ENCODE peak calls at places on chromosomes 4 and X, in five cellular contexts. One of them, this sample, is unnamed.

GRCh38 chrX:53357799-53358530 is 64.5 kb downstream of the SMC1A start:
- DNase-seq in PC-3: no peak
- DNase-seq in tibial artery: no peak
- DNase-seq in upper lobe of left lung: no peak
- DNase-seq in keratinocyte: no peak
- DNase-seq in this sample: no peak

GRCh38 chrX:34528081-34528480 is 129.0 kb downstream of the TMEM47 start:
- DNase-seq in tibial artery: no peak
- DNase-seq in keratinocyte: no peak
- DNase-seq in PC-3: no peak
- DNase-seq in upper lobe of left lung: no peak
- DNase-seq in this sample: no peak

GRCh38 chrX:145817299-145817665 is 347 bp upstream of the SLITRK2 start:
- DNase-seq in upper lobe of left lung: no peak
- DNase-seq in tibial artery: no peak
- DNase-seq in PC-3: no peak
- DNase-seq in keratinocyte: no peak
- DNase-seq in this sample: no peak

GRCh38 chrX:68648960-68649359 is 1.5 kb downstream of the STARD8 start:
- DNase-seq in keratinocyte: no peak
- DNase-seq in PC-3: peak
- DNase-seq in tibial artery: no peak
- DNase-seq in upper lobe of left lung: no peak
- DNase-seq in this sample: no peak

GRCh38 chr4:154399259-154399974 is 92.2 kb downstream of the DCHS2 start:
- DNase-seq in keratinocyte: no peak
- DNase-seq in PC-3: peak
- DNase-seq in tibial artery: no peak
- DNase-seq in upper lobe of left lung: no peak
- DNase-seq in this sample: no peak

GRCh38 chr4:18180892-18181291 is 159.3 kb upstream of the LCORL start:
- DNase-seq in PC-3: no peak
- DNase-seq in tibial artery: no peak
- DNase-seq in upper lobe of left lung: no peak
- DNase-seq in keratinocyte: no peak
- DNase-seq in this sample: no peak

GRCh38 chrX:10932842-10933440 is 178.2 kb upstream of the HCCS start:
- DNase-seq in tibial artery: no peak
- DNase-seq in keratinocyte: no peak
- DNase-seq in upper lobe of left lung: no peak
- DNase-seq in PC-3: peak
- DNase-seq in this sample: no peak

GRCh38 chr4:176435891-176436499 is 116.2 kb downstream of the SPCS3 start:
- DNase-seq in PC-3: no peak
- DNase-seq in upper lobe of left lung: no peak
- DNase-seq in tibial artery: no peak
- DNase-seq in keratinocyte: no peak
- DNase-seq in this sample: no peak

GRCh38 chr4:129345680-129346079 is 249.7 kb downstream of the C4orf33 start:
- DNase-seq in PC-3: no peak
- DNase-seq in tibial artery: no peak
- DNase-seq in upper lobe of left lung: no peak
- DNase-seq in keratinocyte: no peak
- DNase-seq in this sample: no peak

GRCh38 chr4:5905714-5906113 is 12.8 kb upstream of the CRMP1 start:
- DNase-seq in tibial artery: no peak
- DNase-seq in keratinocyte: no peak
- DNase-seq in PC-3: no peak
- DNase-seq in upper lobe of left lung: no peak
- DNase-seq in this sample: no peak

GRCh38 chr4:42458686-42459085 is 61.4 kb downstream of the SHISA3 start:
- DNase-seq in tibial artery: no peak
- DNase-seq in upper lobe of left lung: no peak
- DNase-seq in keratinocyte: no peak
- DNase-seq in PC-3: no peak
- DNase-seq in this sample: no peak

GRCh38 chr4:113602829-113603228 is 158.7 kb downstream of the CAMK2D start:
- DNase-seq in PC-3: no peak
- DNase-seq in upper lobe of left lung: no peak
- DNase-seq in keratinocyte: no peak
- DNase-seq in tibial artery: no peak
- DNase-seq in this sample: no peak

GRCh38 chrX:40174594-40175415 is 77.0 kb upstream of the BCOR start:
- DNase-seq in upper lobe of left lung: no peak
- DNase-seq in keratinocyte: no peak
- DNase-seq in tibial artery: no peak
- DNase-seq in PC-3: peak
- DNase-seq in this sample: no peak

GRCh38 chrX:54819201-54819600 is 11.7 kb downstream of the MAGED2 start:
- DNase-seq in tibial artery: no peak
- DNase-seq in upper lobe of left lung: no peak
- DNase-seq in PC-3: no peak
- DNase-seq in keratinocyte: no peak
- DNase-seq in this sample: no peak

GRCh38 chr4:86816463-86817107 is 32.6 kb downstream of the SLC10A6 start:
- DNase-seq in tibial artery: peak
- DNase-seq in PC-3: no peak
- DNase-seq in keratinocyte: no peak
- DNase-seq in upper lobe of left lung: no peak
- DNase-seq in this sample: no peak

GRCh38 chr4:185142563-185142910 is 529 bp upstream of the SLC25A4 start:
- DNase-seq in upper lobe of left lung: no peak
- DNase-seq in keratinocyte: no peak
- DNase-seq in tibial artery: no peak
- DNase-seq in PC-3: no peak
- DNase-seq in this sample: no peak

GRCh38 chr4:16114546-16114945 is 30.7 kb upstream of the PROM1 start:
- DNase-seq in tibial artery: no peak
- DNase-seq in keratinocyte: no peak
- DNase-seq in upper lobe of left lung: no peak
- DNase-seq in PC-3: no peak
- DNase-seq in this sample: no peak

GRCh38 chr4:36086387-36086786 is 157.9 kb downstream of the ARAP2 start:
- DNase-seq in upper lobe of left lung: no peak
- DNase-seq in keratinocyte: no peak
- DNase-seq in tibial artery: no peak
- DNase-seq in PC-3: no peak
- DNase-seq in this sample: no peak

GRCh38 chr4:36091997-36092396 is 152.3 kb downstream of the ARAP2 start:
- DNase-seq in keratinocyte: no peak
- DNase-seq in tibial artery: no peak
- DNase-seq in PC-3: no peak
- DNase-seq in upper lobe of left lung: no peak
- DNase-seq in this sample: no peak

GRCh38 chr4:36082817-36083216 is 161.5 kb downstream of the ARAP2 start:
- DNase-seq in tibial artery: no peak
- DNase-seq in PC-3: no peak
- DNase-seq in keratinocyte: no peak
- DNase-seq in upper lobe of left lung: no peak
- DNase-seq in this sample: no peak

GRCh38 chr4:36088542-36088941 is 155.8 kb downstream of the ARAP2 start:
- DNase-seq in upper lobe of left lung: no peak
- DNase-seq in PC-3: no peak
- DNase-seq in tibial artery: no peak
- DNase-seq in keratinocyte: no peak
- DNase-seq in this sample: no peak
- TF ChIP-seq CTCF in upper lobe of left lung: no peak
- TF ChIP-seq CTCF in PC-3: no peak
- TF ChIP-seq CTCF in tibial artery: no peak
- TF ChIP-seq CTCF in keratinocyte: no peak
- TF ChIP-seq CTCF in this sample: no peak

GRCh38 chr4:2587215-2587823 is 50.9 kb downstream of the FAM193A start:
- DNase-seq in PC-3: no peak
- DNase-seq in tibial artery: no peak
- DNase-seq in upper lobe of left lung: no peak
- DNase-seq in keratinocyte: no peak
- DNase-seq in this sample: no peak

GRCh38 chr4:2586502-2586901 is 50.1 kb downstream of the FAM193A start:
- DNase-seq in tibial artery: no peak
- DNase-seq in PC-3: no peak
- DNase-seq in upper lobe of left lung: no peak
- DNase-seq in keratinocyte: no peak
- DNase-seq in this sample: no peak

GRCh38 chr4:2583092-2583491 is 46.6 kb downstream of the FAM193A start:
- DNase-seq in tibial artery: no peak
- DNase-seq in keratinocyte: no peak
- DNase-seq in upper lobe of left lung: no peak
- DNase-seq in PC-3: no peak
- DNase-seq in this sample: no peak

GRCh38 chr4:2579910-2580309 is 43.5 kb downstream of the FAM193A start:
- DNase-seq in keratinocyte: no peak
- DNase-seq in tibial artery: no peak
- DNase-seq in upper lobe of left lung: no peak
- DNase-seq in PC-3: no peak
- DNase-seq in this sample: no peak

GRCh38 chr4:2583517-2583916 is 47.1 kb downstream of the FAM193A start:
- DNase-seq in keratinocyte: no peak
- DNase-seq in tibial artery: no peak
- DNase-seq in PC-3: peak
- DNase-seq in upper lobe of left lung: peak
- DNase-seq in this sample: no peak
- H3K27ac ChIP-seq in keratinocyte: no peak
- H3K27ac ChIP-seq in tibial artery: no peak
- H3K27ac ChIP-seq in PC-3: peak
- H3K27ac ChIP-seq in upper lobe of left lung: no peak
- H3K27ac ChIP-seq in this sample: no peak

DNA sequence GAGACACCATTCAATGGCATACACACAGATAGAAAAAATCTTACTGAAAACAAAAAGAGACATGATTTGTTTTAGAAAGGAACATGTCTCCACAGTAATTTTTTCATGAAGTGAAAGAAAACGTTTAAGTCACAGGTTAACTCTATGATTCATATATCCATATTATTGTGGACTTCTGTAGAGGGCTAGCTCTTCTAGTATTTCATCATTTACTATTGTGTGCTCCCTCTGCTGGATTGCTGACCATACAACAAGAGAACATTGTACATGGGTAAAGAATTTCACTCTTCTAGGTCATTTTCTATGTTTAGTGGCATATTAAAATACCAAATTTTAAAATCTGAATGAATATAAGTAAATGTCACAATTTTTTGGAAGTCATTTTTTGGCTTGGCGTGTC is 91.8 kb upstream of the POU3F4 start:
- DNase-seq in keratinocyte: no peak
- DNase-seq in tibial artery: no peak
- DNase-seq in upper lobe of left lung: no peak
- DNase-seq in PC-3: peak
- DNase-seq in this sample: no peak
- TF ChIP-seq CTCF in keratinocyte: no peak
- TF ChIP-seq CTCF in tibial artery: peak
- TF ChIP-seq CTCF in upper lobe of left lung: peak
- TF ChIP-seq CTCF in PC-3: peak
- TF ChIP-seq CTCF in this sample: no peak

GRCh38 chr4:158775091-158775651 is 6.3 kb downstream of the FNIP2 start:
- DNase-seq in keratinocyte: no peak
- DNase-seq in tibial artery: peak
- DNase-seq in PC-3: peak
- DNase-seq in upper lobe of left lung: no peak
- DNase-seq in this sample: no peak
- H3K27ac ChIP-seq in keratinocyte: peak
- H3K27ac ChIP-seq in tibial artery: peak
- H3K27ac ChIP-seq in PC-3: peak
- H3K27ac ChIP-seq in upper lobe of left lung: peak
- H3K27ac ChIP-seq in this sample: no peak

DNA sequence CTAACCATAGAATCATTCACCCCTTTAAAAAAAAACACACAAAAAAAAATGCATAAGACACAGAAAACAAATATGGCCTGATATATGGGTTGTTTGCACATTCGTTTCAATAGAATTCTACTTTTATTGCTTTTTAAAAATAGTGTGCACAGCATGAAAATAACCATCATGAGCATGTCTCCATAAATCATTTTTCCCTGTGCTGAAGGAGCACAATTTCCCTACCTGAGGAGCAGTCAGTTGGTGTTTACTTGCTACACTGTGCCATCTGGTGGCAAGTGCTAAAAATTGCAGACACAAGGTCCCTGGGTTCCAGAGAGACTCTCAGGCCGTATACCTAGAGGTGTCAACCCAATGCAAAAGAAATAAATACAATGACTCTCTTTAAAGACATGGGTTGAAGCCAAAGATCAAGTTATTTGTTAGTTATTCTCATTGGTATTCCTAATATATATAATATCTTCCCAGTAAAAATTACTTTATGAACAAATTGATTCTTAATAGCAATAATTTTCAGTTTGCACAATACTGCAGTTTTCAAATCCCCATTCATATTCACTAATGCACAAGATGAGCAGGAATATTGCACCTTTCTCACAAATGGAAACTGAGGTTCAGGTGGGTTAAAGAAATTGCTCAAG is 551.4 kb downstream of the IQCM start:
- DNase-seq in keratinocyte: peak
- DNase-seq in PC-3: peak
- DNase-seq in upper lobe of left lung: peak
- DNase-seq in tibial artery: no peak
- DNase-seq in this sample: no peak
- TF ChIP-seq CTCF in keratinocyte: peak
- TF ChIP-seq CTCF in PC-3: peak
- TF ChIP-seq CTCF in upper lobe of left lung: peak
- TF ChIP-seq CTCF in tibial artery: peak
- TF ChIP-seq CTCF in this sample: no peak

GRCh38 chr4:88172987-88173386 is 14.5 kb upstream of the ABCG2 start:
- DNase-seq in upper lobe of left lung: no peak
- DNase-seq in keratinocyte: no peak
- DNase-seq in tibial artery: no peak
- DNase-seq in PC-3: no peak
- DNase-seq in this sample: no peak

GRCh38 chr4:88179261-88179660 is 20.8 kb upstream of the ABCG2 start:
- DNase-seq in upper lobe of left lung: no peak
- DNase-seq in keratinocyte: peak
- DNase-seq in tibial artery: no peak
- DNase-seq in PC-3: no peak
- DNase-seq in this sample: no peak

GRCh38 chr4:88177981-88178632 is 19.7 kb upstream of the ABCG2 start:
- DNase-seq in keratinocyte: peak
- DNase-seq in upper lobe of left lung: peak
- DNase-seq in tibial artery: peak
- DNase-seq in PC-3: peak
- DNase-seq in this sample: no peak

GRCh38 chr4:88178633-88179231 is 20.3 kb upstream of the ABCG2 start:
- DNase-seq in upper lobe of left lung: no peak
- DNase-seq in tibial artery: no peak
- DNase-seq in PC-3: no peak
- DNase-seq in keratinocyte: peak
- DNase-seq in this sample: no peak
- H3K27ac ChIP-seq in upper lobe of left lung: no peak
- H3K27ac ChIP-seq in tibial artery: no peak
- H3K27ac ChIP-seq in PC-3: peak
- H3K27ac ChIP-seq in keratinocyte: peak
- H3K27ac ChIP-seq in this sample: no peak

GRCh38 chr4:123997116-123997515 is 600.5 kb downstream of the SPRY1 start:
- DNase-seq in upper lobe of left lung: no peak
- DNase-seq in keratinocyte: no peak
- DNase-seq in tibial artery: no peak
- DNase-seq in PC-3: peak
- DNase-seq in this sample: no peak
- TF ChIP-seq CTCF in upper lobe of left lung: no peak
- TF ChIP-seq CTCF in keratinocyte: no peak
- TF ChIP-seq CTCF in tibial artery: no peak
- TF ChIP-seq CTCF in PC-3: no peak
- TF ChIP-seq CTCF in this sample: no peak